ENCODE peak calls at places on chromosome 4, in ten cellular contexts. O is HCT116, S is prostate gland, L is IMR-90, Y is transverse colon, B is HepG2, C is uterus, H is body of pancreas, Z is breast epithelium, I is spleen. R is an unnamed sample.

GRCh38 chr4:173262363-173262762 is 71.8 kb downstream of the HMGB2 start:
- DNase-seq in O (no peak), S (no peak), L (no peak), Y (no peak), B (no peak), C (no peak), H (no peak), Z (no peak), I (no peak), R (no peak)

GRCh38 chr4:10672379-10672778 is 12.2 kb downstream of the CLNK start:
- DNase-seq in O (no peak), S (no peak), L (no peak), Y (no peak), B (no peak), C (no peak), H (no peak), Z (no peak), I (no peak), R (no peak)

GRCh38 chr4:15182600-15183222 is 180.4 kb downstream of the CPEB2 start:
- DNase-seq in O (no peak), S (no peak), L (no peak), Y (no peak), B (no peak), C (no peak), H (no peak), Z (no peak), I (no peak), R (no peak)

GRCh38 chr4:10334506-10335028 is 122.7 kb downstream of the ZNF518B start:
- DNase-seq in O (no peak), S (no peak), L (no peak), Y (no peak), B (no peak), C (no peak), H (no peak), Z (no peak), I (no peak), R (no peak)

GRCh38 chr4:7788687-7789425 is 150.8 kb downstream of the AFAP1 start:
- DNase-seq in O (no peak), S (no peak), L (no peak), Y (no peak), B (no peak), C (no peak), H (no peak), Z (no peak), I (peak; percentile 51), R (no peak)

GRCh38 chr4:10582059-10582686 is 102.4 kb downstream of the CLNK start:
- DNase-seq in O (peak; percentile 54), S (peak; percentile 48), L (peak; percentile 69), Y (peak; percentile 36), B (peak; percentile 12), C (peak; percentile 20), H (peak; percentile 34), Z (peak; percentile 26), I (no peak), R (peak; percentile 47)

GRCh38 chr4:139144161-139144859 is 32.7 kb downstream of the ELF2 start:
- DNase-seq in O (no peak), S (no peak), L (peak; percentile 66), Y (peak; percentile 36), B (no peak), C (peak; percentile 58), H (no peak), Z (peak; percentile 33), I (peak; percentile 82), R (peak; percentile 25)

GRCh38 chr4:38128478-38129451 is 168.6 kb downstream of the PTTG2 start:
- DNase-seq in O (peak; percentile 42), S (no peak), L (peak; percentile 89), Y (peak; percentile 60), B (peak; percentile 91), C (no peak), H (no peak), Z (no peak), I (no peak), R (no peak)

GRCh38 chr4:94758141-94758699 is 465 bp downstream of the BMPR1B start:
- DNase-seq in O (no peak), S (peak; percentile 33), L (no peak), Y (peak; percentile 13), B (no peak), C (peak; percentile 37), H (peak; percentile 38), Z (no peak), I (peak; percentile 76), R (peak; percentile 70)

GRCh38 chr4:94762326-94762725 is 4.6 kb downstream of the BMPR1B start:
- DNase-seq in O (no peak), S (no peak), L (no peak), Y (no peak), B (no peak), C (no peak), H (no peak), Z (no peak), I (no peak), R (no peak)

GRCh38 chr4:94759767-94760211 is 2.0 kb downstream of the BMPR1B start:
- DNase-seq in O (no peak), S (no peak), L (no peak), Y (no peak), B (no peak), C (no peak), H (no peak), Z (no peak), I (no peak), R (no peak)

GRCh38 chr4:94758700-94759399 is 1.1 kb downstream of the BMPR1B start:
- DNase-seq in O (no peak), S (peak; percentile 11), L (no peak), Y (no peak), B (no peak), C (no peak), H (no peak), Z (no peak), I (no peak), R (peak; percentile 26)

GRCh38 chr4:94757192-94758140 is at the start of gene BMPR1B:
- DNase-seq in O (no peak), S (peak; percentile 14), L (peak; percentile 67), Y (no peak), B (no peak), C (peak; percentile 25), H (peak; percentile 22), Z (no peak), I (no peak), R (peak; percentile 70)
- H3K27me3 ChIP-seq in O (no peaks in the 10 kb centered on the region), S (no peaks in the 10 kb centered on the region), L (peaks cover 33% of the 10 kb centered on the region), Y (peaks cover 94% of the 10 kb centered on the region), B (peaks cover 50% of the 10 kb centered on the region), C (no peaks in the 10 kb centered on the region), H (no peaks in the 10 kb centered on the region), Z (no peaks in the 10 kb centered on the region), I (peaks cover 12% of the 10 kb centered on the region), R (no peaks in the 10 kb centered on the region)

DNA sequence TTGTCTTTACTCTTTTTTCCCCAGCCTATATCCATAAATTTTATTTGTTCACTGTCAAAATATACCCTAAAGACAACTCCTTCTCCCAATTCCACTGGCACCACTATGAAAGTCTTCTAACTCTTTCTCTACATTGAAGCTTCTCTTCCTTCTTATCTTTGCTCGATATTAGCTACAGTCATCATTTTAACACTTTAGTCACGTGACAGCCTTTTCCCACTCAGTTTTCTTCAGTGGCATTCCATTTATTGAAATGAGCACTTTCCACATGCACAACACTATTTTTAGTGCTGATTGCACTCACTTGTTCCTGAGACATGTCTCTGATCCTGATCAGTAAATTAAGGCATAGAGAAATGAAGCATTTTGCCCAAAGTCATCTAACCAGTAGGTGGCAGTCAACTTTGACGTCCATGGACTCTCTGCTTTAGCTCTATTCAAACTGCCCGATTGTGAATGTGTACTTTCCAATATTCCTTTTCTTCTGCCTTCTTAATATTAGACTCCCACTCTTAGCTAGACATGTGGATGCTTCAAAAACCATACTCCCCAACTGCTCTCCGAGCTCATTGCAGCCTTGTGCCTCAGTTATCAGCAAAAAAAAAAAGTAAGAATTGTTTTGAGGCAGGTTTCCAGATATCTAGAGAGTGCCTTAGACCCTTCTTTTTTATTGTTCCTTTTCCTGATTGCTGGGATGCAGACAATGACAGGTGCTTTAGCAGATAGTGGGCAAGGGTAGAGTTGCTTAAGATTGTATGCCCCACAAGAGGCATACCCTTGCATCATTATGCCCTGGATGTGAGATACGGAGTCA is 394.4 kb upstream of the ADGRL3 start:
- DNase-seq in O (no peak), S (no peak), L (peak; percentile 31), Y (no peak), B (peak; percentile 32), C (no peak), H (no peak), Z (no peak), I (no peak), R (no peak)
- TF ChIP-seq CTCF in O (peak; percentile 13), S (peak; percentile 39), L (peak; percentile 51), Y (peak; percentile 35), B (peak; percentile 57), C (no peak), H (peak; percentile 17), Z (no peak), I (no peak), R (no peak)

GRCh38 chr4:110196871-110197420 is 1.5 kb downstream of the ELOVL6 start:
- DNase-seq in O (no peak), S (peak; percentile 26), L (peak; percentile 31), Y (peak; percentile 63), B (no peak), C (no peak), H (no peak), Z (peak; percentile 23), I (no peak), R (no peak)

GRCh38 chr4:110196206-110196870 is 2.1 kb downstream of the ELOVL6 start:
- DNase-seq in O (no peak), S (peak; percentile 46), L (peak; percentile 32), Y (peak; percentile 60), B (peak; percentile 41), C (peak; percentile 53), H (peak; percentile 53), Z (no peak), I (peak; percentile 90), R (peak; percentile 29)

GRCh38 chr4:110198472-110199419 is at the start of gene ELOVL6:
- DNase-seq in O (peak; percentile 61), S (peak; percentile 28), L (peak; percentile 72), Y (peak; percentile 66), B (peak; percentile 59), C (peak; percentile 66), H (peak; percentile 43), Z (no peak), I (peak; percentile 80), R (peak; percentile 66)

GRCh38 chr4:110195561-110196205 is 2.7 kb downstream of the ELOVL6 start:
- DNase-seq in O (no peak), S (no peak), L (peak; percentile 17), Y (no peak), B (no peak), C (no peak), H (no peak), Z (no peak), I (no peak), R (no peak)

DNA sequence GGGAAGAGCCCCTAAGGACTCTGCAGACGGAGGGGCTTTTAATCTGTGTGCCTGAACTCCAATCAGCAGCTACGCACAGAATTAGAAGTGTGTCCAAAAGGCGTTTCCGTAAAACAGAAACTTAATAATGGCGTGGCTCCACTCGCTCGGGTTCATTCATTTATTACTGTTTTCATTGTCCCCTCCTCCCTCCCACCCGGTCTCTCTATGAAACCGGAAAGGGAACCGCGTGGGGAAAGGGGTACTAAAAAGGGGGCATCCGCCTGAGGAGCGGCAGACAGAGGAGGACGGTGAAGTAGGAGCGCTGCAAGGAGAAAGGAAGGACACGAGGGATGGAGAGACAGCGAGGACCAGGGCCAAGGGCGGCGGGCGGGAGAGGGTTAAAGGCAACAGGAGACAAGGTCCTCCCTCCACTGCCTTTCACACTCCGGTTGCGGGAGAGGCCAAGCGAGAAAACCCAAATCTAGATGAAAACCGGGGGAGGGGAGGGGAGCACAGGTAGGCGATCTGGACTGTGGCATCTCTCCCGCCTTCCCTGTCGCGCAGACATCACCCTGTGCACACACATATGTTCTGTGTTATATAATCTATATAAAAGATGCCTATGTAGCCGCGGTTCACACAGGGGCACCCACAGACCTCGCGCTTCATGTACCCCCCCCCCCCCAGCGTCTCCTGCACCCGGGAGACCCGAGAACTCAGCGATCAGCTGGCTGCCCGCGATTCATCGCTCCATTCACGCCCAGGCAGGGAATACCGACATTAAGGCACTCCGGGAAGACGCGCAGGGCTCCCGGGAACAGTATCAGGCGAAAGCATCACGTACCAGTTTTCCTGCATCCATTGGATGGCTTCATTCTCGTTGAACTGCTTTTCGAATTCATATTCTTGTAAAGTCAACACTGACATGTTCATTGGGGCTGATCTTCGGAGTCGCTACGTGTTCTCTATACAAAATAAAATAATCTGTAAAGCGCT is 705 bp downstream of the ELOVL6 start:
- DNase-seq in O (no peak), S (peak; percentile 6), L (peak; percentile 39), Y (peak; percentile 56), B (no peak), C (peak; percentile 39), H (peak; percentile 22), Z (no peak), I (peak; percentile 81), R (peak; percentile 58)
- TF ChIP-seq POLR2A in O (peak; percentile 37), S (no peak), L (no peak), Y (no peak), B (no peak), C (no peak), H (no peak), Z (no peak), I (no peak), R (no peak)

DNA sequence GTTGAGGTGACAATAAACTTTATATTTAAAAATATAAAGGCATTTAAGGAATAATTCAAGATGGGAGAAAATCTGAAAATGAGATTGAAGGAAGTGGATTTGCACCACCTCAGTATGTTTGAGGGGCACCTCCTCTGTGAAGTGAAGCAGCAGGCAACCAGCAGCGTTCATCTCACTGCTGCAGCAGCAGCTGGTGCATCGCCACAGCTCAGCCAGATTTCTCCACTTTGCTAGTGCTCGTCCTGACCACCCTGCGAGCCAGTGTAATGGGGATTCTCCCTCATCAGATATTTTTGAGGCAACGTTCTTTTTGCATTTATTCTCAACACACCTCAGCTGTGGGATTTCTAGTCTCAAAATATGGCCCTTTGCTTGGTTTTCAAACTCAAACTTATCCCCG is 13.9 kb downstream of the LRAT start:
- DNase-seq in O (no peak), S (no peak), L (no peak), Y (no peak), B (no peak), C (no peak), H (no peak), Z (no peak), I (no peak), R (no peak)
- H3K27me3 ChIP-seq in O (no peaks in the 10 kb centered on the region), S (no peaks in the 10 kb centered on the region), L (no peaks in the 10 kb centered on the region), Y (no peaks in the 10 kb centered on the region), B (no peaks in the 10 kb centered on the region), C (no peaks in the 10 kb centered on the region), H (no peaks in the 10 kb centered on the region), Z (no peaks in the 10 kb centered on the region), I (no peaks in the 10 kb centered on the region), R (no peaks in the 10 kb centered on the region)